ENCODE peak calls at places on chromosomes 12 and 14, in nine cellular contexts. J, Y, H, X, E, K, U, Z and T are unnamed samples.

GRCh38 chr14:73789996-73790581 is 61.5 kb upstream of the PTGR2 start:
- DNase-seq in H (no peak), Z (peak; percentile 91), Y (no peak), K (no peak), J (peak; percentile 95), U (no peak), E (no peak), X (no peak), T (peak; percentile 74)

GRCh38 chr14:67420102-67420739 is 8.3 kb upstream of the PLEK2 start:
- DNase-seq in X (no peak), U (no peak), E (peak; percentile 52), J (no peak), H (no peak), Z (no peak), Y (no peak), K (peak; percentile 63), T (no peak)

GRCh38 chr12:88715673-88716072 is 135.4 kb upstream of the KITLG start:
- DNase-seq in K (no peak), Z (no peak), U (no peak), E (no peak), X (no peak), J (no peak), H (no peak), Y (no peak), T (no peak)

GRCh38 chr14:61553730-61554641 is 141.3 kb upstream of the HIF1A start:
- DNase-seq in H (peak; percentile 85), Y (no peak), X (no peak), J (peak; percentile 95), E (no peak), U (peak; percentile 99), K (no peak), Z (no peak), T (peak; percentile 90)

GRCh38 chr12:509494-509893 is 49.8 kb downstream of the B4GALNT3 start:
- DNase-seq in X (no peak), U (peak; percentile 76), H (no peak), Z (no peak), J (peak; percentile 33), E (no peak), Y (no peak), K (no peak), T (peak; percentile 61)

GRCh38 chr12:53560386-53560785 is 53.1 kb upstream of the NPFF start:
- DNase-seq in E (no peak), K (no peak), X (no peak), U (no peak), Z (no peak), H (no peak), Y (no peak), J (peak; percentile 92), T (no peak)

GRCh38 chr12:29719381-29719780 is 64.4 kb downstream of the TMTC1 start:
- DNase-seq in K (no peak), Y (no peak), Z (no peak), H (no peak), U (no peak), E (no peak), J (no peak), X (no peak), T (no peak)

GRCh38 chr12:107801150-107801549 is 26.6 kb downstream of the ASCL4 start:
- DNase-seq in X (no peak), U (no peak), Z (no peak), E (no peak), Y (no peak), H (no peak), K (no peak), J (peak; percentile 12), T (peak; percentile 34)

GRCh38 chr14:61625171-61625570 is 70.1 kb upstream of the HIF1A start:
- DNase-seq in U (peak; percentile 79), X (no peak), K (no peak), H (peak; percentile 10), J (no peak), Z (no peak), E (no peak), Y (no peak), T (peak; percentile 5)

GRCh38 chr12:75481774-75482173 is 1.2 kb downstream of the GLIPR1 start:
- DNase-seq in Y (no peak), K (no peak), Z (no peak), X (no peak), E (no peak), J (peak; percentile 88), U (peak; percentile 38), H (no peak), T (peak; percentile 12)

GRCh38 chr12:3398196-3398789 is 92.7 kb upstream of the PRMT8 start:
- DNase-seq in H (no peak), J (no peak), Y (no peak), Z (no peak), X (no peak), E (no peak), U (peak; percentile 74), K (no peak), T (no peak)

GRCh38 chr14:75753696-75754095 is 92.7 kb downstream of the TTLL5 start:
- DNase-seq in Y (no peak), H (no peak), K (no peak), U (no peak), Z (no peak), J (peak; percentile 58), E (no peak), X (no peak), T (no peak)

GRCh38 chr12:94666158-94666557 is 15.8 kb upstream of the TMCC3 start:
- DNase-seq in U (no peak), H (no peak), Y (no peak), X (no peak), J (no peak), K (no peak), Z (no peak), E (no peak), T (no peak)

GRCh38 chr14:69640931-69641330 is 29.5 kb downstream of the SUSD6 start:
- DNase-seq in E (no peak), J (no peak), Y (no peak), H (no peak), U (no peak), X (no peak), Z (no peak), K (no peak), T (no peak)

GRCh38 chr12:530308-530707 is 70.6 kb downstream of the B4GALNT3 start:
- DNase-seq in Z (no peak), H (no peak), Y (no peak), J (no peak), U (peak; percentile 75), X (no peak), E (no peak), K (no peak), T (peak; percentile 86)

GRCh38 chr12:122215789-122216188 is 10.1 kb downstream of the DIABLO start:
- DNase-seq in Z (no peak), X (no peak), Y (no peak), H (no peak), J (no peak), E (no peak), K (no peak), U (peak; percentile 29), T (no peak)

GRCh38 chr14:30330452-30330851 is 228.5 kb upstream of the G2E3 start:
- DNase-seq in U (no peak), Z (no peak), E (no peak), H (no peak), J (peak; percentile 14), Y (no peak), K (no peak), X (no peak), T (peak; percentile 1)

GRCh38 chr14:78007160-78007559 is 163.0 kb upstream of the NRXN3 start:
- DNase-seq in Z (no peak), K (no peak), Y (no peak), H (no peak), J (peak; percentile 49), X (no peak), E (no peak), U (peak; percentile 68), T (no peak)